ENCODE peak calls at places on chromosome 19, in four cellular contexts. One of them, this sample, is unnamed.

GRCh38 chr19:21092107-21092506 is 10.1 kb downstream of the ZNF714 start:
- DNase-seq in H1: no peak
- DNase-seq in esophagus muscularis mucosa: no peak
- DNase-seq in stomach: no peak
- DNase-seq in this sample: no peak

GRCh38 chr19:29483641-29483920 is 42.2 kb upstream of the VSTM2B start:
- DNase-seq in stomach: no peak
- DNase-seq in esophagus muscularis mucosa: peak; percentile 78
- DNase-seq in H1: no peak
- DNase-seq in this sample: no peak

GRCh38 chr19:38549061-38549460 is 68.7 kb downstream of the MAP4K1 start:
- DNase-seq in stomach: no peak
- DNase-seq in esophagus muscularis mucosa: no peak
- DNase-seq in H1: no peak
- DNase-seq in this sample: no peak

GRCh38 chr19:5324947-5325346 is 15.7 kb downstream of the PTPRS start:
- DNase-seq in stomach: no peak
- DNase-seq in esophagus muscularis mucosa: no peak
- DNase-seq in H1: no peak
- DNase-seq in this sample: no peak

GRCh38 chr19:47663911-47664771 is 49.1 kb upstream of the EHD2 start:
- DNase-seq in H1: no peak
- DNase-seq in stomach: peak; percentile 74
- DNase-seq in esophagus muscularis mucosa: peak; percentile 94
- DNase-seq in this sample: peak; percentile 81

GRCh38 chr19:54462713-54463530 is 656 bp downstream of the LENG9 start:
- DNase-seq in stomach: peak; percentile 81
- DNase-seq in esophagus muscularis mucosa: no peak
- DNase-seq in H1: no peak
- DNase-seq in this sample: peak; percentile 96

GRCh38 chr19:12899891-12900518 is 9.0 kb downstream of the GCDH start:
- DNase-seq in stomach: no peak
- DNase-seq in esophagus muscularis mucosa: no peak
- DNase-seq in H1: no peak
- DNase-seq in this sample: no peak

GRCh38 chr19:39264306-39265290 is 3.6 kb upstream of the IFNL2 start:
- DNase-seq in H1: no peak
- DNase-seq in esophagus muscularis mucosa: no peak
- DNase-seq in stomach: no peak
- DNase-seq in this sample: peak; percentile 85

GRCh38 chr19:18437481-18438330 is at the start of gene ISYNA1:
- DNase-seq in H1: no peak
- DNase-seq in esophagus muscularis mucosa: no peak
- DNase-seq in stomach: peak; percentile 62
- DNase-seq in this sample: peak; percentile 92

GRCh38 chr19:23817519-23817918 is 58.8 kb upstream of the ZNF681 start:
- DNase-seq in stomach: peak; percentile 31
- DNase-seq in esophagus muscularis mucosa: no peak
- DNase-seq in H1: no peak
- DNase-seq in this sample: no peak

GRCh38 chr19:18401580-18402112 is 4.2 kb upstream of the LRRC25 start:
- DNase-seq in H1: no peak
- DNase-seq in esophagus muscularis mucosa: no peak
- DNase-seq in stomach: no peak
- DNase-seq in this sample: peak; percentile 87

GRCh38 chr19:39497850-39498261 is 891 bp upstream of the DLL3 start:
- DNase-seq in H1: no peak
- DNase-seq in stomach: no peak
- DNase-seq in esophagus muscularis mucosa: no peak
- DNase-seq in this sample: peak; percentile 85

GRCh38 chr19:13033819-13034611 is 38.7 kb downstream of the NFIX start:
- DNase-seq in stomach: peak; percentile 77
- DNase-seq in esophagus muscularis mucosa: no peak
- DNase-seq in H1: no peak
- DNase-seq in this sample: peak; percentile 76

GRCh38 chr19:18202759-18203407 is 959 bp downstream of the RAB3A start:
- DNase-seq in stomach: no peak
- DNase-seq in H1: no peak
- DNase-seq in esophagus muscularis mucosa: no peak
- DNase-seq in this sample: peak; percentile 88

GRCh38 chr19:49338691-49339363 is 3.6 kb downstream of the CD37 start:
- DNase-seq in H1: peak; percentile 90
- DNase-seq in stomach: peak; percentile 96
- DNase-seq in esophagus muscularis mucosa: peak; percentile 92
- DNase-seq in this sample: peak; percentile 94

DNA sequence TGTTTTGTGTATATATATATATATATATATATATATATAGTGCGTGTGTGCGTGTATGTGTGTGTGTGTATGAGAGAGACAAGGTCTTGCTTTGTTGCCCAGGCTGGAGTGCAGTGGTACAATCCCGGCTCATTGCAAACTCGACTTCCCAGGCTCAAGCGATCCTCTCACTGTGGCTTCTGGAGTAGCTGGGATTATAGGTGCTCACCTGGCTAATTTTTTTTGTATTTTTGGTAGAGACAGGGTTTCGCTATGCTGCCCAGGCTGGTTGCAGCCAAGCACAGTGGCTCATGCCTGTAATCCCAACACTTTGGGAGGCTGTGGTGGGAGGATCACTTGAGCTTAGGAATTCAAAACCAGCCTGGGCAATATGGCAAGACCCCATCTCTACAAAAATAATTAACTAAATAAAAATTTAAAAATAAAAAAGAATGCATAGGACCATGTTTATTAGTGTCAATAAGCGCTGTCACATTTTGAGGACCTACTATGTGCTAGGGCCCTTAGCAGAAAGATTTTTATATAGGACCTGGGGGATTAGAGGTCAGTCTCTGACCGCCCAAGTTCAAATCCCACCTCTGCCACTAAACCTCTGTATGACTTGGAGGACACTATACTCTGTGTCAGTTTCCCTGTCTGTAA is 1.8 kb downstream of the PVR start:
- DNase-seq in stomach: no peak
- DNase-seq in esophagus muscularis mucosa: no peak
- DNase-seq in H1: no peak
- DNase-seq in this sample: no peak
- H3K4me3 ChIP-seq in stomach: no peak overlapping the region
- H3K4me3 ChIP-seq in esophagus muscularis mucosa: no peak overlapping the region
- H3K4me3 ChIP-seq in H1: no peak overlapping the region
- H3K4me3 ChIP-seq in this sample: no peak overlapping the region

DNA sequence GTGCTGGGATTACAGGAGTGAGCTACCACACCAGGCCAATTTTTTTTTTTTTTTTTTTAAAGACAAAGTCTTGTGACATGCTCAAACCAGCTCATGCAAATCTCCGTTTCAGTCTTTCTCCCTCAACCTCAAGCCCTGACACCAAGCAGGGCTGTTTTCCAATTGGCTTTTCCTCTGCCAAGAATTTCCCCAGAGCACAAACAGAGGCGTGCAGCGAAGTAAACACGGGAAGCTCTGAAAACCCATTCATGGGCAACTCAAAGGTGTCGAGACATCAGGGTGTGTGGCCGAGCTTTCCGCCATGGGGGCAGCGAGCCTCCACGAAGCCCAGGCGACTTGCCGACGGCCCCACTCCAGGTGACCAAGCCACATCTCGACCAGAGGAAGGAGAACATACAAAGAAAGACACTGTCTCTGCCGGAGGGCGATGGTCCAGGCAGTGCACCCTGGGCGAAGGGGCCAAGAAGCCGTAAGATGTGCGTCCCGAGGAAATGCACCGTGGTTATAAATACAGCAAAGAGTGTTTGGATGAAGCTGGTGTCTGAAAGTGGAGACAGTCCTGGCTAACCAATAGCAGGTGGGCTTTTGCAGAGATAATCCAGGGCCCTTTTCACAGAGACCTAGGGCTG is 69.9 kb downstream of the INSR start:
- DNase-seq in esophagus muscularis mucosa: no peak
- DNase-seq in H1: no peak
- DNase-seq in stomach: peak; percentile 69
- DNase-seq in this sample: peak; percentile 26
- TF ChIP-seq POLR2AphosphoS5 in esophagus muscularis mucosa: peak; percentile 36
- TF ChIP-seq POLR2AphosphoS5 in H1: no peak
- TF ChIP-seq POLR2AphosphoS5 in stomach: peak; percentile 44
- TF ChIP-seq POLR2AphosphoS5 in this sample: no peak

GRCh38 chr19:16257509-16258002 is 59.8 kb downstream of the AP1M1 start:
- DNase-seq in esophagus muscularis mucosa: no peak
- DNase-seq in stomach: no peak
- DNase-seq in H1: no peak
- DNase-seq in this sample: no peak

GRCh38 chr19:16260160-16260793 is 62.6 kb downstream of the AP1M1 start:
- DNase-seq in esophagus muscularis mucosa: no peak
- DNase-seq in H1: no peak
- DNase-seq in stomach: no peak
- DNase-seq in this sample: no peak

GRCh38 chr19:16260794-16261161 is 63.1 kb downstream of the AP1M1 start:
- DNase-seq in stomach: no peak
- DNase-seq in esophagus muscularis mucosa: no peak
- DNase-seq in H1: no peak
- DNase-seq in this sample: no peak

GRCh38 chr19:16259385-16260159 is 61.9 kb downstream of the AP1M1 start:
- DNase-seq in H1: no peak
- DNase-seq in esophagus muscularis mucosa: no peak
- DNase-seq in stomach: no peak
- DNase-seq in this sample: peak; percentile 86

DNA sequence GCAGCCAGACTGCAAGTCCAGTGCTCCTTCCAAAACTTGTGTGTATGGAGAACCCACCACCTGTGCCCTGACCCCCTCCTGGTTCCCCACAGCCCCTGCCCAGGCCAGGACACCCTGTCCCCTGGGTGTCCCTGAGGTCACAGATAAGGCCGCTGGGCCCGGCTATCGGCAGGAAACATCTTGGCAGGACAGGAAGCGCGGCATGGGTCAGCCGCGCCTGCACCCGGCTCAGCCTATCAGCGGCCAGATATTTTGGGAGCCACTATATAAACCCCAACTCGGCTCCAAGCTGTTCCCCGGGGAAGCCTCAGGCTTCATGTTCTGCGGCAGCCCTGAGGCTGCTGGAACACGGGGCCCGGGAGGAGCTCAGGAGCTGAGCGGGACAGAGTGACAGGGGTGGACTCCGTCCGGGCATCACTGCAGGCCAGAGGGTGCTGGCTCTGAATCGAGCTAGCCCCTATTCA is 60.8 kb downstream of the AP1M1 start:
- DNase-seq in esophagus muscularis mucosa: peak; percentile 94
- DNase-seq in stomach: peak; percentile 68
- DNase-seq in H1: no peak
- DNase-seq in this sample: peak; percentile 75
- TF ChIP-seq EP300 in esophagus muscularis mucosa: peak; percentile 79
- TF ChIP-seq EP300 in stomach: peak; percentile 75
- TF ChIP-seq EP300 in H1: no peak
- TF ChIP-seq EP300 in this sample: peak; percentile 98

GRCh38 chr19:50821248-50821612 is 2.4 kb downstream of the KLK1 start:
- DNase-seq in esophagus muscularis mucosa: no peak
- DNase-seq in stomach: no peak
- DNase-seq in H1: no peak
- DNase-seq in this sample: no peak

GRCh38 chr19:50819636-50820035 is 4.0 kb downstream of the KLK1 start:
- DNase-seq in stomach: no peak
- DNase-seq in esophagus muscularis mucosa: no peak
- DNase-seq in H1: no peak
- DNase-seq in this sample: no peak

GRCh38 chr19:50818859-50819472 is 4.6 kb downstream of the KLK1 start:
- DNase-seq in stomach: no peak
- DNase-seq in H1: no peak
- DNase-seq in esophagus muscularis mucosa: no peak
- DNase-seq in this sample: no peak

GRCh38 chr19:50820549-50821247 is 2.9 kb downstream of the KLK1 start:
- DNase-seq in H1: no peak
- DNase-seq in stomach: no peak
- DNase-seq in esophagus muscularis mucosa: no peak
- DNase-seq in this sample: no peak

DNA sequence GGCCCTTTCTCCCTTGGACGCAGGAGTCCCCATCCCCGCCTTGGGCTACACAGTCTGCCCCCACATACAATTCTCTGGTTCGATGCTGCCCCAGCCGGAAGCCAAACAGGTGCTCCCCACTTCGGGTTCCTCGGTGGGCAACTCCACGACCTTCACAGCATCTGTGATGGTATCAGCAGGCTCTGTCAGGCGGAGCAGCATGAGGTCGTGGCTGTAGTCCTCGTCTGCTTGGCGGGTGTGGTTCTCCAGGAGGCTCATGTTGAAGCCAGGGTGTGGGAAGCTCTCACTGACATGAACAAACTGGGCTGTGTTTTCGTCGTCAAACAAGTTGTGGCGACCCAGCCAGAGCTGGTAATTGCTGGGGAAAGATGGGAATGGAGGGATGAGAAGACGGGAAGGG is 3.5 kb downstream of the KLK1 start:
- DNase-seq in esophagus muscularis mucosa: no peak
- DNase-seq in H1: no peak
- DNase-seq in stomach: no peak
- DNase-seq in this sample: no peak
- H3K4me3 ChIP-seq in esophagus muscularis mucosa: no peak overlapping the region
- H3K4me3 ChIP-seq in H1: peak overlapping the region; percentile 29
- H3K4me3 ChIP-seq in stomach: no peak overlapping the region
- H3K4me3 ChIP-seq in this sample: no peak overlapping the region

GRCh38 chr19:14890616-14891379 is 4.9 kb upstream of the OR7A17 start:
- DNase-seq in H1: no peak
- DNase-seq in esophagus muscularis mucosa: no peak
- DNase-seq in stomach: no peak
- DNase-seq in this sample: no peak
- TF ChIP-seq POLR2AphosphoS5 in H1: no peak
- TF ChIP-seq POLR2AphosphoS5 in esophagus muscularis mucosa: no peak
- TF ChIP-seq POLR2AphosphoS5 in stomach: no peak
- TF ChIP-seq POLR2AphosphoS5 in this sample: no peak

GRCh38 chr19:50875795-50876422 is 2.7 kb downstream of the KLK2 start:
- DNase-seq in stomach: no peak
- DNase-seq in H1: no peak
- DNase-seq in esophagus muscularis mucosa: no peak
- DNase-seq in this sample: no peak

GRCh38 chr19:50877338-50877737 is 4.1 kb downstream of the KLK2 start:
- DNase-seq in H1: no peak
- DNase-seq in esophagus muscularis mucosa: no peak
- DNase-seq in stomach: no peak
- DNase-seq in this sample: no peak

GRCh38 chr19:50882188-50882587 is 8.9 kb downstream of the KLK2 start:
- DNase-seq in esophagus muscularis mucosa: no peak
- DNase-seq in stomach: no peak
- DNase-seq in H1: no peak
- DNase-seq in this sample: no peak

GRCh38 chr19:50880241-50880640 is 7.0 kb downstream of the KLK2 start:
- DNase-seq in stomach: no peak
- DNase-seq in esophagus muscularis mucosa: no peak
- DNase-seq in H1: no peak
- DNase-seq in this sample: no peak

DNA sequence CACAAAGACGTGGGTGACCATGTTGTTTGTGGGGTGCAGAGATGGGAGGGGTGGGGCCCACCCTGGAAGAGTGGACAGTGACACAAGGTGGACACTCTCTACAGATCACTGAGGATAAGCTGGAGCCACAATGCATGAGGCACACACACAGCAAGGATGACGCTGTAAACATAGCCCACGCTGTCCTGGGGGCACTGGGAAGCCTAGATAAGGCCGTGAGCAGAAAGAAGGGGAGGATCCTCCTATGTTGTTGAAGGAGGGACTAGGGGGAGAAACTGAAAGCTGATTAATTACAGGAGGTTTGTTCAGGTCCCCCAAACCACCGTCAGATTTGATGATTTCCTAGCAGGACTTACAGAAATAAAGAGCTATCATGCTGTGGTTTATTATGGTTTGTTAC is 5.6 kb downstream of the KLK2 start:
- DNase-seq in esophagus muscularis mucosa: no peak
- DNase-seq in stomach: no peak
- DNase-seq in H1: no peak
- DNase-seq in this sample: no peak
- TF ChIP-seq EP300 in esophagus muscularis mucosa: no peak
- TF ChIP-seq EP300 in stomach: no peak
- TF ChIP-seq EP300 in H1: no peak
- TF ChIP-seq EP300 in this sample: no peak